ENCODE peak calls at places on chromosomes 11 and 22, in five cellular contexts. One of them, this sample, is unnamed.

GRCh38 chr22:24164823-24165379 is 16.4 kb upstream of the SUSD2 start:
- ATAC-seq in lung: no peak
- ATAC-seq in naive B cell: no peak
- ATAC-seq in activated CD4-positive, CD25-positive, alpha-beta regulatory T cell treated with anti-CD3 and anti-CD28 coated beads, Interleukin-2, amount 50 U/mL, for 24 hours: no peak
- ATAC-seq in stimulated activated naive CD8-positive, alpha-beta T cell treated with anti-CD3 and anti-CD28 coated beads, Interleukin-15, Interleukin-2, amounts not matched to agents 100 U/mL and 50 U/mL, for 24 hours: no peak
- ATAC-seq in this sample: no peak

GRCh38 chr11:975824-976223 is 50.2 kb downstream of the AP2A2 start:
- ATAC-seq in lung: no peak
- ATAC-seq in naive B cell: no peak
- ATAC-seq in activated CD4-positive, CD25-positive, alpha-beta regulatory T cell treated with anti-CD3 and anti-CD28 coated beads, Interleukin-2, amount 50 U/mL, for 24 hours: no peak
- ATAC-seq in stimulated activated naive CD8-positive, alpha-beta T cell treated with anti-CD3 and anti-CD28 coated beads, Interleukin-15, Interleukin-2, amounts not matched to agents 100 U/mL and 50 U/mL, for 24 hours: no peak
- ATAC-seq in this sample: no peak

GRCh38 chr11:122681731-122682130 is 26.2 kb downstream of the UBASH3B start:
- ATAC-seq in lung: no peak
- ATAC-seq in naive B cell: no peak
- ATAC-seq in activated CD4-positive, CD25-positive, alpha-beta regulatory T cell treated with anti-CD3 and anti-CD28 coated beads, Interleukin-2, amount 50 U/mL, for 24 hours: peak; percentile 41
- ATAC-seq in stimulated activated naive CD8-positive, alpha-beta T cell treated with anti-CD3 and anti-CD28 coated beads, Interleukin-15, Interleukin-2, amounts not matched to agents 100 U/mL and 50 U/mL, for 24 hours: peak; percentile 84
- ATAC-seq in this sample: no peak

GRCh38 chr11:66011239-66011784 is 496 bp upstream of the CST6 start:
- ATAC-seq in activated CD4-positive, CD25-positive, alpha-beta regulatory T cell treated with anti-CD3 and anti-CD28 coated beads, Interleukin-2, amount 50 U/mL, for 24 hours: no peak
- ATAC-seq in lung: peak; percentile 56
- ATAC-seq in naive B cell: no peak
- ATAC-seq in stimulated activated naive CD8-positive, alpha-beta T cell treated with anti-CD3 and anti-CD28 coated beads, Interleukin-15, Interleukin-2, amounts not matched to agents 100 U/mL and 50 U/mL, for 24 hours: no peak
- ATAC-seq in this sample: no peak

GRCh38 chr11:3971756-3972404 is 116.4 kb downstream of the STIM1 start:
- ATAC-seq in lung: no peak
- ATAC-seq in stimulated activated naive CD8-positive, alpha-beta T cell treated with anti-CD3 and anti-CD28 coated beads, Interleukin-15, Interleukin-2, amounts not matched to agents 100 U/mL and 50 U/mL, for 24 hours: no peak
- ATAC-seq in activated CD4-positive, CD25-positive, alpha-beta regulatory T cell treated with anti-CD3 and anti-CD28 coated beads, Interleukin-2, amount 50 U/mL, for 24 hours: peak; percentile 63
- ATAC-seq in naive B cell: peak; percentile 72
- ATAC-seq in this sample: no peak

GRCh38 chr22:21867528-21868266 is at the start of gene MAPK1:
- ATAC-seq in stimulated activated naive CD8-positive, alpha-beta T cell treated with anti-CD3 and anti-CD28 coated beads, Interleukin-15, Interleukin-2, amounts not matched to agents 100 U/mL and 50 U/mL, for 24 hours: peak; percentile 94
- ATAC-seq in activated CD4-positive, CD25-positive, alpha-beta regulatory T cell treated with anti-CD3 and anti-CD28 coated beads, Interleukin-2, amount 50 U/mL, for 24 hours: peak; percentile 92
- ATAC-seq in naive B cell: peak; percentile 82
- ATAC-seq in lung: peak; percentile 97
- ATAC-seq in this sample: peak; percentile 97

GRCh38 chr22:46308283-46308988 is 11.8 kb downstream of the GTSE1 start:
- ATAC-seq in lung: no peak
- ATAC-seq in activated CD4-positive, CD25-positive, alpha-beta regulatory T cell treated with anti-CD3 and anti-CD28 coated beads, Interleukin-2, amount 50 U/mL, for 24 hours: no peak
- ATAC-seq in naive B cell: no peak
- ATAC-seq in stimulated activated naive CD8-positive, alpha-beta T cell treated with anti-CD3 and anti-CD28 coated beads, Interleukin-15, Interleukin-2, amounts not matched to agents 100 U/mL and 50 U/mL, for 24 hours: no peak
- ATAC-seq in this sample: no peak

GRCh38 chr11:130772266-130773227 is 143.7 kb downstream of the SNX19 start:
- ATAC-seq in stimulated activated naive CD8-positive, alpha-beta T cell treated with anti-CD3 and anti-CD28 coated beads, Interleukin-15, Interleukin-2, amounts not matched to agents 100 U/mL and 50 U/mL, for 24 hours: no peak
- ATAC-seq in lung: peak; percentile 21
- ATAC-seq in naive B cell: no peak
- ATAC-seq in activated CD4-positive, CD25-positive, alpha-beta regulatory T cell treated with anti-CD3 and anti-CD28 coated beads, Interleukin-2, amount 50 U/mL, for 24 hours: no peak
- ATAC-seq in this sample: no peak

GRCh38 chr11:109377039-109377742 is 44.8 kb upstream of the C11orf87 start:
- ATAC-seq in lung: no peak
- ATAC-seq in activated CD4-positive, CD25-positive, alpha-beta regulatory T cell treated with anti-CD3 and anti-CD28 coated beads, Interleukin-2, amount 50 U/mL, for 24 hours: no peak
- ATAC-seq in naive B cell: no peak
- ATAC-seq in stimulated activated naive CD8-positive, alpha-beta T cell treated with anti-CD3 and anti-CD28 coated beads, Interleukin-15, Interleukin-2, amounts not matched to agents 100 U/mL and 50 U/mL, for 24 hours: no peak
- ATAC-seq in this sample: no peak

GRCh38 chr11:70201876-70202861 is 927 bp upstream of the FADD start:
- ATAC-seq in lung: no peak
- ATAC-seq in naive B cell: no peak
- ATAC-seq in stimulated activated naive CD8-positive, alpha-beta T cell treated with anti-CD3 and anti-CD28 coated beads, Interleukin-15, Interleukin-2, amounts not matched to agents 100 U/mL and 50 U/mL, for 24 hours: no peak
- ATAC-seq in activated CD4-positive, CD25-positive, alpha-beta regulatory T cell treated with anti-CD3 and anti-CD28 coated beads, Interleukin-2, amount 50 U/mL, for 24 hours: no peak
- ATAC-seq in this sample: no peak

GRCh38 chr11:45795379-45795778 is 9.6 kb upstream of the SLC35C1 start:
- ATAC-seq in naive B cell: no peak
- ATAC-seq in stimulated activated naive CD8-positive, alpha-beta T cell treated with anti-CD3 and anti-CD28 coated beads, Interleukin-15, Interleukin-2, amounts not matched to agents 100 U/mL and 50 U/mL, for 24 hours: no peak
- ATAC-seq in activated CD4-positive, CD25-positive, alpha-beta regulatory T cell treated with anti-CD3 and anti-CD28 coated beads, Interleukin-2, amount 50 U/mL, for 24 hours: no peak
- ATAC-seq in lung: no peak
- ATAC-seq in this sample: no peak

GRCh38 chr11:108235192-108235591 is 12.3 kb downstream of the ATM start:
- ATAC-seq in activated CD4-positive, CD25-positive, alpha-beta regulatory T cell treated with anti-CD3 and anti-CD28 coated beads, Interleukin-2, amount 50 U/mL, for 24 hours: no peak
- ATAC-seq in naive B cell: no peak
- ATAC-seq in stimulated activated naive CD8-positive, alpha-beta T cell treated with anti-CD3 and anti-CD28 coated beads, Interleukin-15, Interleukin-2, amounts not matched to agents 100 U/mL and 50 U/mL, for 24 hours: no peak
- ATAC-seq in lung: no peak
- ATAC-seq in this sample: no peak

GRCh38 chr11:32122200-32122599 is 31.3 kb downstream of the RCN1 start:
- ATAC-seq in naive B cell: no peak
- ATAC-seq in activated CD4-positive, CD25-positive, alpha-beta regulatory T cell treated with anti-CD3 and anti-CD28 coated beads, Interleukin-2, amount 50 U/mL, for 24 hours: no peak
- ATAC-seq in stimulated activated naive CD8-positive, alpha-beta T cell treated with anti-CD3 and anti-CD28 coated beads, Interleukin-15, Interleukin-2, amounts not matched to agents 100 U/mL and 50 U/mL, for 24 hours: no peak
- ATAC-seq in lung: no peak
- ATAC-seq in this sample: no peak

GRCh38 chr11:12950681-12951080 is 58.4 kb upstream of the RASSF10 start:
- ATAC-seq in activated CD4-positive, CD25-positive, alpha-beta regulatory T cell treated with anti-CD3 and anti-CD28 coated beads, Interleukin-2, amount 50 U/mL, for 24 hours: no peak
- ATAC-seq in lung: no peak
- ATAC-seq in naive B cell: no peak
- ATAC-seq in stimulated activated naive CD8-positive, alpha-beta T cell treated with anti-CD3 and anti-CD28 coated beads, Interleukin-15, Interleukin-2, amounts not matched to agents 100 U/mL and 50 U/mL, for 24 hours: no peak
- ATAC-seq in this sample: no peak

GRCh38 chr11:59102259-59102765 is 4.7 kb upstream of the FAM111B start:
- ATAC-seq in stimulated activated naive CD8-positive, alpha-beta T cell treated with anti-CD3 and anti-CD28 coated beads, Interleukin-15, Interleukin-2, amounts not matched to agents 100 U/mL and 50 U/mL, for 24 hours: peak; percentile 65
- ATAC-seq in activated CD4-positive, CD25-positive, alpha-beta regulatory T cell treated with anti-CD3 and anti-CD28 coated beads, Interleukin-2, amount 50 U/mL, for 24 hours: peak; percentile 59
- ATAC-seq in lung: peak; percentile 61
- ATAC-seq in naive B cell: peak; percentile 80
- ATAC-seq in this sample: peak; percentile 96

GRCh38 chr11:100715163-100715792 is 28.2 kb downstream of the ARHGAP42 start:
- ATAC-seq in naive B cell: no peak
- ATAC-seq in stimulated activated naive CD8-positive, alpha-beta T cell treated with anti-CD3 and anti-CD28 coated beads, Interleukin-15, Interleukin-2, amounts not matched to agents 100 U/mL and 50 U/mL, for 24 hours: no peak
- ATAC-seq in activated CD4-positive, CD25-positive, alpha-beta regulatory T cell treated with anti-CD3 and anti-CD28 coated beads, Interleukin-2, amount 50 U/mL, for 24 hours: no peak
- ATAC-seq in lung: no peak
- ATAC-seq in this sample: no peak

GRCh38 chr22:50498322-50498861 is 9.1 kb downstream of the LMF2 start:
- ATAC-seq in naive B cell: peak; percentile 96
- ATAC-seq in lung: peak; percentile 81
- ATAC-seq in stimulated activated naive CD8-positive, alpha-beta T cell treated with anti-CD3 and anti-CD28 coated beads, Interleukin-15, Interleukin-2, amounts not matched to agents 100 U/mL and 50 U/mL, for 24 hours: peak; percentile 79
- ATAC-seq in activated CD4-positive, CD25-positive, alpha-beta regulatory T cell treated with anti-CD3 and anti-CD28 coated beads, Interleukin-2, amount 50 U/mL, for 24 hours: peak; percentile 84
- ATAC-seq in this sample: peak; percentile 88

GRCh38 chr11:86115542-86116385 is 46.9 kb upstream of the PICALM start:
- ATAC-seq in activated CD4-positive, CD25-positive, alpha-beta regulatory T cell treated with anti-CD3 and anti-CD28 coated beads, Interleukin-2, amount 50 U/mL, for 24 hours: peak; percentile 45
- ATAC-seq in lung: no peak
- ATAC-seq in stimulated activated naive CD8-positive, alpha-beta T cell treated with anti-CD3 and anti-CD28 coated beads, Interleukin-15, Interleukin-2, amounts not matched to agents 100 U/mL and 50 U/mL, for 24 hours: peak; percentile 44
- ATAC-seq in naive B cell: no peak
- ATAC-seq in this sample: peak; percentile 60

GRCh38 chr11:123381817-123382554 is 48.1 kb upstream of the GRAMD1B start:
- ATAC-seq in naive B cell: no peak
- ATAC-seq in stimulated activated naive CD8-positive, alpha-beta T cell treated with anti-CD3 and anti-CD28 coated beads, Interleukin-15, Interleukin-2, amounts not matched to agents 100 U/mL and 50 U/mL, for 24 hours: peak; percentile 97
- ATAC-seq in activated CD4-positive, CD25-positive, alpha-beta regulatory T cell treated with anti-CD3 and anti-CD28 coated beads, Interleukin-2, amount 50 U/mL, for 24 hours: peak; percentile 80
- ATAC-seq in lung: no peak
- ATAC-seq in this sample: peak; percentile 57

GRCh38 chr22:20508815-20509271 is 1.4 kb downstream of the MED15 start:
- ATAC-seq in lung: no peak
- ATAC-seq in naive B cell: no peak
- ATAC-seq in stimulated activated naive CD8-positive, alpha-beta T cell treated with anti-CD3 and anti-CD28 coated beads, Interleukin-15, Interleukin-2, amounts not matched to agents 100 U/mL and 50 U/mL, for 24 hours: no peak
- ATAC-seq in activated CD4-positive, CD25-positive, alpha-beta regulatory T cell treated with anti-CD3 and anti-CD28 coated beads, Interleukin-2, amount 50 U/mL, for 24 hours: no peak
- ATAC-seq in this sample: no peak

GRCh38 chr22:33577862-33578411 is 342.3 kb downstream of the LARGE1 start:
- ATAC-seq in naive B cell: no peak
- ATAC-seq in lung: no peak
- ATAC-seq in activated CD4-positive, CD25-positive, alpha-beta regulatory T cell treated with anti-CD3 and anti-CD28 coated beads, Interleukin-2, amount 50 U/mL, for 24 hours: no peak
- ATAC-seq in stimulated activated naive CD8-positive, alpha-beta T cell treated with anti-CD3 and anti-CD28 coated beads, Interleukin-15, Interleukin-2, amounts not matched to agents 100 U/mL and 50 U/mL, for 24 hours: no peak
- ATAC-seq in this sample: no peak

GRCh38 chr11:59865031-59865430 is 1.3 kb downstream of the TCN1 start:
- ATAC-seq in lung: no peak
- ATAC-seq in activated CD4-positive, CD25-positive, alpha-beta regulatory T cell treated with anti-CD3 and anti-CD28 coated beads, Interleukin-2, amount 50 U/mL, for 24 hours: no peak
- ATAC-seq in stimulated activated naive CD8-positive, alpha-beta T cell treated with anti-CD3 and anti-CD28 coated beads, Interleukin-15, Interleukin-2, amounts not matched to agents 100 U/mL and 50 U/mL, for 24 hours: peak; percentile 59
- ATAC-seq in naive B cell: no peak
- ATAC-seq in this sample: no peak

GRCh38 chr11:64132388-64132771 is 33.5 kb downstream of the MACROD1 start:
- ATAC-seq in naive B cell: no peak
- ATAC-seq in stimulated activated naive CD8-positive, alpha-beta T cell treated with anti-CD3 and anti-CD28 coated beads, Interleukin-15, Interleukin-2, amounts not matched to agents 100 U/mL and 50 U/mL, for 24 hours: no peak
- ATAC-seq in lung: no peak
- ATAC-seq in activated CD4-positive, CD25-positive, alpha-beta regulatory T cell treated with anti-CD3 and anti-CD28 coated beads, Interleukin-2, amount 50 U/mL, for 24 hours: no peak
- ATAC-seq in this sample: no peak

GRCh38 chr22:39318507-39319283 is 728 bp downstream of the RPL3 start:
- ATAC-seq in stimulated activated naive CD8-positive, alpha-beta T cell treated with anti-CD3 and anti-CD28 coated beads, Interleukin-15, Interleukin-2, amounts not matched to agents 100 U/mL and 50 U/mL, for 24 hours: no peak
- ATAC-seq in activated CD4-positive, CD25-positive, alpha-beta regulatory T cell treated with anti-CD3 and anti-CD28 coated beads, Interleukin-2, amount 50 U/mL, for 24 hours: no peak
- ATAC-seq in lung: no peak
- ATAC-seq in naive B cell: peak; percentile 6
- ATAC-seq in this sample: peak; percentile 3

GRCh38 chr22:42697542-42698013 is 23.1 kb downstream of the A4GALT start:
- ATAC-seq in stimulated activated naive CD8-positive, alpha-beta T cell treated with anti-CD3 and anti-CD28 coated beads, Interleukin-15, Interleukin-2, amounts not matched to agents 100 U/mL and 50 U/mL, for 24 hours: no peak
- ATAC-seq in lung: peak; percentile 35
- ATAC-seq in naive B cell: no peak
- ATAC-seq in activated CD4-positive, CD25-positive, alpha-beta regulatory T cell treated with anti-CD3 and anti-CD28 coated beads, Interleukin-2, amount 50 U/mL, for 24 hours: no peak
- ATAC-seq in this sample: no peak

GRCh38 chr22:44524806-44525205 is 26.8 kb upstream of the RTL6 start:
- ATAC-seq in lung: no peak
- ATAC-seq in naive B cell: no peak
- ATAC-seq in activated CD4-positive, CD25-positive, alpha-beta regulatory T cell treated with anti-CD3 and anti-CD28 coated beads, Interleukin-2, amount 50 U/mL, for 24 hours: no peak
- ATAC-seq in stimulated activated naive CD8-positive, alpha-beta T cell treated with anti-CD3 and anti-CD28 coated beads, Interleukin-15, Interleukin-2, amounts not matched to agents 100 U/mL and 50 U/mL, for 24 hours: no peak
- ATAC-seq in this sample: no peak

GRCh38 chr11:130652671-130653335 is 204.4 kb downstream of the ADAMTS15 start:
- ATAC-seq in lung: peak; percentile 43
- ATAC-seq in naive B cell: no peak
- ATAC-seq in activated CD4-positive, CD25-positive, alpha-beta regulatory T cell treated with anti-CD3 and anti-CD28 coated beads, Interleukin-2, amount 50 U/mL, for 24 hours: no peak
- ATAC-seq in stimulated activated naive CD8-positive, alpha-beta T cell treated with anti-CD3 and anti-CD28 coated beads, Interleukin-15, Interleukin-2, amounts not matched to agents 100 U/mL and 50 U/mL, for 24 hours: no peak
- ATAC-seq in this sample: no peak

GRCh38 chr11:7436657-7437056 is 48.6 kb upstream of the OLFML1 start:
- ATAC-seq in lung: peak; percentile 66
- ATAC-seq in naive B cell: peak; percentile 98
- ATAC-seq in activated CD4-positive, CD25-positive, alpha-beta regulatory T cell treated with anti-CD3 and anti-CD28 coated beads, Interleukin-2, amount 50 U/mL, for 24 hours: peak; percentile 38
- ATAC-seq in stimulated activated naive CD8-positive, alpha-beta T cell treated with anti-CD3 and anti-CD28 coated beads, Interleukin-15, Interleukin-2, amounts not matched to agents 100 U/mL and 50 U/mL, for 24 hours: no peak
- ATAC-seq in this sample: peak; percentile 83

GRCh38 chr11:106403751-106404150 is 326.3 kb downstream of the AASDHPPT start:
- ATAC-seq in lung: no peak
- ATAC-seq in naive B cell: no peak
- ATAC-seq in activated CD4-positive, CD25-positive, alpha-beta regulatory T cell treated with anti-CD3 and anti-CD28 coated beads, Interleukin-2, amount 50 U/mL, for 24 hours: no peak
- ATAC-seq in stimulated activated naive CD8-positive, alpha-beta T cell treated with anti-CD3 and anti-CD28 coated beads, Interleukin-15, Interleukin-2, amounts not matched to agents 100 U/mL and 50 U/mL, for 24 hours: no peak
- ATAC-seq in this sample: no peak

GRCh38 chr11:28697920-28698827 is 590.0 kb downstream of the METTL15 start:
- ATAC-seq in naive B cell: no peak
- ATAC-seq in stimulated activated naive CD8-positive, alpha-beta T cell treated with anti-CD3 and anti-CD28 coated beads, Interleukin-15, Interleukin-2, amounts not matched to agents 100 U/mL and 50 U/mL, for 24 hours: no peak
- ATAC-seq in lung: peak; percentile 41
- ATAC-seq in activated CD4-positive, CD25-positive, alpha-beta regulatory T cell treated with anti-CD3 and anti-CD28 coated beads, Interleukin-2, amount 50 U/mL, for 24 hours: no peak
- ATAC-seq in this sample: no peak

GRCh38 chr11:88420165-88420781 is 82.7 kb upstream of the CTSC start:
- ATAC-seq in stimulated activated naive CD8-positive, alpha-beta T cell treated with anti-CD3 and anti-CD28 coated beads, Interleukin-15, Interleukin-2, amounts not matched to agents 100 U/mL and 50 U/mL, for 24 hours: no peak
- ATAC-seq in activated CD4-positive, CD25-positive, alpha-beta regulatory T cell treated with anti-CD3 and anti-CD28 coated beads, Interleukin-2, amount 50 U/mL, for 24 hours: no peak
- ATAC-seq in lung: no peak
- ATAC-seq in naive B cell: no peak
- ATAC-seq in this sample: no peak

GRCh38 chr11:10909141-10909883 is 51.5 kb upstream of the ZBED5 start:
- ATAC-seq in stimulated activated naive CD8-positive, alpha-beta T cell treated with anti-CD3 and anti-CD28 coated beads, Interleukin-15, Interleukin-2, amounts not matched to agents 100 U/mL and 50 U/mL, for 24 hours: no peak
- ATAC-seq in activated CD4-positive, CD25-positive, alpha-beta regulatory T cell treated with anti-CD3 and anti-CD28 coated beads, Interleukin-2, amount 50 U/mL, for 24 hours: no peak
- ATAC-seq in lung: no peak
- ATAC-seq in naive B cell: no peak
- ATAC-seq in this sample: no peak

GRCh38 chr11:101862410-101863233 is 52.2 kb upstream of the CEP126 start:
- ATAC-seq in lung: no peak
- ATAC-seq in naive B cell: no peak
- ATAC-seq in activated CD4-positive, CD25-positive, alpha-beta regulatory T cell treated with anti-CD3 and anti-CD28 coated beads, Interleukin-2, amount 50 U/mL, for 24 hours: no peak
- ATAC-seq in stimulated activated naive CD8-positive, alpha-beta T cell treated with anti-CD3 and anti-CD28 coated beads, Interleukin-15, Interleukin-2, amounts not matched to agents 100 U/mL and 50 U/mL, for 24 hours: no peak
- ATAC-seq in this sample: no peak

GRCh38 chr22:45441158-45441557 is 27.7 kb downstream of the RIBC2 start:
- ATAC-seq in activated CD4-positive, CD25-positive, alpha-beta regulatory T cell treated with anti-CD3 and anti-CD28 coated beads, Interleukin-2, amount 50 U/mL, for 24 hours: peak; percentile 71
- ATAC-seq in stimulated activated naive CD8-positive, alpha-beta T cell treated with anti-CD3 and anti-CD28 coated beads, Interleukin-15, Interleukin-2, amounts not matched to agents 100 U/mL and 50 U/mL, for 24 hours: peak; percentile 57
- ATAC-seq in naive B cell: peak; percentile 59
- ATAC-seq in lung: no peak
- ATAC-seq in this sample: no peak

GRCh38 chr11:26696330-26696729 is 25.5 kb downstream of the SLC5A12 start:
- ATAC-seq in stimulated activated naive CD8-positive, alpha-beta T cell treated with anti-CD3 and anti-CD28 coated beads, Interleukin-15, Interleukin-2, amounts not matched to agents 100 U/mL and 50 U/mL, for 24 hours: no peak
- ATAC-seq in naive B cell: no peak
- ATAC-seq in activated CD4-positive, CD25-positive, alpha-beta regulatory T cell treated with anti-CD3 and anti-CD28 coated beads, Interleukin-2, amount 50 U/mL, for 24 hours: no peak
- ATAC-seq in lung: no peak
- ATAC-seq in this sample: no peak

This sample was measured in stimulated activated memory B cell treated with anti-CD40 and anti-IgM and Interleukin-4, amounts not matched to agents 10 μg/mL and 1 μg/mL and 100 μg/mL, for 72 hours.